ENCODE peak calls at places on chromosomes 6 and 20, in seven cellular contexts. L, Q, T, A, M, N and K are unnamed samples.

GRCh38 chr6:6825986-6826901 is 237.7 kb downstream of the LY86 start:
- DNase-seq in T (peak), A (no peak), M (peak), L (no peak), N (no peak), Q (no peak), K (peak)

GRCh38 chr6:169639653-169640278 is 62.1 kb downstream of the WDR27 start:
- DNase-seq in M (no peak), L (no peak), T (no peak), A (no peak), N (no peak), Q (no peak), K (no peak)

GRCh38 chr20:58994390-58995159 is 12.5 kb downstream of the CTSZ start:
- DNase-seq in A (no peak), N (no peak), T (no peak), M (no peak), L (peak), Q (no peak), K (no peak)

GRCh38 chr6:116371384-116372209 is 850 bp downstream of the DSE start:
- DNase-seq in N (no peak), A (peak), T (peak), M (no peak), Q (no peak), L (peak), K (no peak)

GRCh38 chr6:137095093-137095492 is 50.3 kb upstream of the IL20RA start:
- DNase-seq in L (no peak), Q (peak), T (no peak), N (no peak), A (no peak), M (no peak), K (no peak)

GRCh38 chr6:98875375-98875774 is 41.0 kb downstream of the POU3F2 start:
- DNase-seq in T (no peak), Q (no peak), L (no peak), A (no peak), M (no peak), N (no peak), K (no peak)

GRCh38 chr20:61853073-61854005 is 212.3 kb downstream of the TAF4 start:
- DNase-seq in T (no peak), A (no peak), L (no peak), M (no peak), Q (peak), N (no peak), K (no peak)

GRCh38 chr20:33791959-33792597 is 19.1 kb upstream of the CHMP4B start:
- DNase-seq in L (peak), Q (peak), M (no peak), A (peak), T (no peak), N (no peak), K (no peak)

GRCh38 chr20:34881689-34882088 is 5.3 kb downstream of the ACSS2 start:
- DNase-seq in M (no peak), A (no peak), T (no peak), Q (no peak), N (no peak), L (no peak), K (no peak)

GRCh38 chr6:148524509-148524908 is 181.9 kb downstream of the SASH1 start:
- DNase-seq in N (no peak), T (no peak), L (no peak), Q (no peak), A (peak), M (no peak), K (no peak)

GRCh38 chr6:118152524-118152923 is 245.5 kb downstream of the SLC35F1 start:
- DNase-seq in N (no peak), A (no peak), Q (no peak), M (no peak), L (no peak), T (no peak), K (no peak)

GRCh38 chr6:151330130-151330715 is 61.1 kb downstream of the ZBTB2 start:
- DNase-seq in L (no peak), N (no peak), M (no peak), Q (no peak), A (peak), T (no peak), K (no peak)

GRCh38 chr6:42454428-42454791 is 2.7 kb upstream of the TRERF1 start:
- DNase-seq in L (peak), A (no peak), N (no peak), T (no peak), M (no peak), Q (no peak), K (no peak)

GRCh38 chr6:34489229-34489805 is 23.4 kb downstream of the PACSIN1 start:
- DNase-seq in Q (no peak), T (no peak), A (no peak), L (no peak), M (no peak), N (no peak), K (no peak)

GRCh38 chr6:148426317-148426977 is 83.8 kb downstream of the SASH1 start:
- DNase-seq in Q (no peak), T (no peak), M (no peak), N (no peak), L (no peak), A (no peak), K (no peak)